ENCODE peak calls at places on chromosomes 4 and X, in four cellular contexts. A is Panc1, X is heart right ventricle, S is PC-9. Q is an unnamed sample.

GRCh38 chr4:112511294-112512118 is 4.5 kb downstream of the NEUROG2 start:
- DNase-seq in A (no peak), X (no peak), S (no peak), Q (no peak)

GRCh38 chrX:130393451-130394074 is 8.1 kb upstream of the GPR119 start:
- DNase-seq in A (peak), X (peak), S (peak), Q (no peak)

GRCh38 chrX:134546187-134546586 is 86.2 kb downstream of the HPRT1 start:
- DNase-seq in A (no peak), X (no peak), S (no peak), Q (no peak)

GRCh38 chr4:94605241-94605640 is 152.5 kb upstream of the BMPR1B start:
- DNase-seq in A (no peak), X (no peak), S (no peak), Q (no peak)

GRCh38 chrX:119181491-119181890 is 53.9 kb upstream of the KIAA1210 start:
- DNase-seq in A (no peak), X (no peak), S (no peak), Q (no peak)

GRCh38 chrX:13265549-13266132 is 54.2 kb downstream of the ATXN3L start:
- DNase-seq in A (no peak), X (no peak), S (no peak), Q (no peak)

GRCh38 chr4:41156574-41156973 is 57.8 kb downstream of the APBB2 start:
- DNase-seq in A (no peak), X (no peak), S (no peak), Q (no peak)

GRCh38 chr4:23822181-23822580 is 67.7 kb downstream of the PPARGC1A start:
- DNase-seq in A (no peak), X (no peak), S (no peak), Q (no peak)

GRCh38 chr4:99468891-99469290 is 33.7 kb upstream of the ADH7 start:
- DNase-seq in A (no peak), X (no peak), S (no peak), Q (no peak)

GRCh38 chr4:144178414-144178813 is 37.9 kb upstream of the GYPA start:
- DNase-seq in A (no peak), X (no peak), S (no peak), Q (no peak)

GRCh38 chrX:110847334-110847733 is 51.7 kb upstream of the CHRDL1 start:
- DNase-seq in A (peak), X (peak), S (peak), Q (peak)

GRCh38 chr4:108181704-108182103 is 13.0 kb upstream of the LEF1 start:
- DNase-seq in A (no peak), X (no peak), S (no peak), Q (no peak)

GRCh38 chrX:47223476-47224250 is 5.2 kb downstream of the CDK16 start:
- DNase-seq in A (no peak), X (no peak), S (no peak), Q (no peak)

GRCh38 chr4:162201673-162202072 is 37.9 kb upstream of the FSTL5 start:
- DNase-seq in A (no peak), X (no peak), S (no peak), Q (no peak)

DNA sequence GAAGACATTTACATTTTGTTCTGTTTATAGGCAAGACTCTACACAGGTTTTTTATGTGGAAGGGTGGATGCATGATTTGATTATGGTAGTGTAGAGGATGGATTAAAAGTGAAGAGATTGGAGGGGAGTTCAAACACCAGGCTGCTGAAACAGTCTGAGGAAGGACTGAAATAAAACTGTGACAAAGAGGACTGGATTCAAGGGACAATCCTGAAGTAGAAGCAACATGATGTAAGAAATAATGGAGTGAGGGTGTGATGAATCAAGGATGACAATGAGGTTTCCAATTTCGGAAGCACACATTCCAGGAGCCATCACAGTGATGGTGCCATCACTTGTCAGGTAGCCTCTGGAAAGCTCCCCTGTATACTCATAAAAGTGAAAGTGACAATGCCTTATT is 103.5 kb downstream of the SYNPO2 start:
- DNase-seq in A (no peak), X (no peak), S (no peak), Q (no peak)
- H3K27ac ChIP-seq in A (no peak), X (peak), S (no peak), Q (no peak)

GRCh38 chrX:144732588-144732987 is 514.7 kb upstream of the SPANXN1 start:
- DNase-seq in A (no peak), X (no peak), S (no peak), Q (no peak)

GRCh38 chrX:144730486-144730885 is 516.8 kb upstream of the SPANXN1 start:
- DNase-seq in A (no peak), X (no peak), S (no peak), Q (no peak)
- H3K27ac ChIP-seq in A (no peak), X (no peak), S (no peak), Q (no peak)

DNA sequence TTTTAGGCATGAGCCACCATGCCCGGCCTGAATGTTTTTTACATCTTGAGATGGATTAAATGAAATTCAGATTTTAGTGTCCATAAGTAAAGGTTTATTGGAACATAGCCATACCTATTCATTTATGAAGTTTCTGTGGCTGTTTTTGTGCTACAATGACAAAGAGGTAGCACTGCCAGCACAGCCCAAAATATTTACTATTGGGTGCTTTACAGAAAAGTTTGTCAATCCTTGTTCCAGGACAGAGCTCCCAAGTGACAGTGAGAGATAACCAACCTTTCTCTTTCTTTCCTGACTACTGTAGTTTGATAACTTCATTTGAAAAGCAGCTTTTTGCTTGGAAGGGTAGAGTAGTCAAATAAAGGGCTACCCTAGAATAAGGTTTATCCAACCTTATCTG is 116.2 kb downstream of the CAMK2D start:
- DNase-seq in A (no peak), X (no peak), S (no peak), Q (no peak)
- H3K27ac ChIP-seq in A (peak), X (peak), S (peak), Q (no peak)

GRCh38 chr4:53644607-53645006 is 53.3 kb upstream of the LNX1 start:
- DNase-seq in A (no peak), X (no peak), S (peak), Q (no peak)
- H3K27ac ChIP-seq in A (no peak), X (no peak), S (no peak), Q (no peak)

DNA sequence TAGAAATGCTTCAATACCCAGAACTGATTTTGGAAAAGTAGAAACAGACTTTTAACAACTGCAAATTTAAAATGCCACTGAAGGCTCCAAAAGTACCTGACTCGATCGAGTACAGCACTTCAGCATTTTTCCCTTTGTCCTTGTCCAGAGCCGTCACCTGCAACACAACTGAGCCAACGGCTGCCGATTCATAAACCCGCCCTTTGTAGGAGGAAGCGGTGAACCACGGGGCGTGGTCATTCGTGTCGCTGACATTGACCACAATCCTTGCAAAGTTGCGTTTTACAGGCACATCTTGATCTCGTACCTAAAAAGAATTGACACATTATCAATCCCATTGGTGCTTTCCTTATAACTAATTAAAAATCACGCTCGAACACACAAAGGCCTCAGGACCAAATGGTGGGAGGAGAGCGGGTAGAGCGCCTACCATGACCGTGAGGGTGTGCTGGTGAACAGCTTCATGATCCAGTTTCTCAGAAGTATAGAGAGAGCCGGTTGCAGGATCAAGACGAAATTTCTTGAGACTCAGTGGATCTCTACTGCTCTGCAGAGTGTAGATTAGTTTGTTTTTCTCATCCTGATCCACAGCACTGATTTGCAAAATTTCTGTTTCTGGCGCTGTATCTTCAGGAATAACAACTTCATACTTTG is 72.8 kb upstream of the MTNR1A start:
- DNase-seq in A (no peak), X (no peak), S (no peak), Q (no peak)
- H3K27ac ChIP-seq in A (peak), X (no peak), S (no peak), Q (no peak)

GRCh38 chr4:103424853-103425252 is 226.7 kb upstream of the CENPE start:
- DNase-seq in A (no peak), X (no peak), S (peak), Q (no peak)

GRCh38 chr4:103422467-103423219 is 224.5 kb upstream of the CENPE start:
- DNase-seq in A (no peak), X (no peak), S (no peak), Q (no peak)

GRCh38 chr4:103423261-103423660 is 225.1 kb upstream of the CENPE start:
- DNase-seq in A (no peak), X (no peak), S (no peak), Q (no peak)

GRCh38 chr4:103429283-103429682 is 231.1 kb upstream of the CENPE start:
- DNase-seq in A (no peak), X (no peak), S (no peak), Q (no peak)

DNA sequence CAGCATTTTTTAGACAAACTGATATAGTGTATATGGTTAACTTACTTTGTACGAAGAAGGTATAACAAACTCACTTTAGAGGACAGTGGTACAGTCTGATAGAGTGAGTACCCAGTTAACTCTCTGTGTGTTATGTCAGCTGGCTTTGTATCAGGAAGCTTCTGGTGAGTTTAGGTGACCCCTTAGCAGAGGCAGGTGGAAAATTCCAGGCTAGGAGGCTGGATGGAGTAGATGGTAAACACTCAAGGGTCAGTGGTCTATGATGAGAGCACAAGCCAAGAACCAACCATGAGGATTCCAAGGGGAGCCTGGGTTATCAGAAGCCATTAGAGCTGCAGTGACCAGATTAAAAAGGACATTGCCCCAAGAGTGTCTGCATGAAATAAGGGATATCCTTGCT is 227.3 kb upstream of the CENPE start:
- DNase-seq in A (no peak), X (no peak), S (no peak), Q (no peak)
- H3K27ac ChIP-seq in A (no peak), X (no peak), S (peak), Q (no peak)

GRCh38 chrX:104108955-104109354 is 3.4 kb upstream of the ZCCHC18 start:
- DNase-seq in A (no peak), X (no peak), S (no peak), Q (no peak)

GRCh38 chrX:104104676-104105075 is 7.6 kb upstream of the ZCCHC18 start:
- DNase-seq in A (no peak), X (no peak), S (no peak), Q (no peak)

GRCh38 chrX:104105330-104105729 is 7.0 kb upstream of the ZCCHC18 start:
- DNase-seq in A (no peak), X (no peak), S (no peak), Q (no peak)

GRCh38 chrX:104105863-104106262 is 6.5 kb upstream of the ZCCHC18 start:
- DNase-seq in A (no peak), X (peak), S (no peak), Q (no peak)
- H3K27ac ChIP-seq in A (no peak), X (peak), S (no peak), Q (no peak)

GRCh38 chrX:42869011-42869410 is 91.0 kb upstream of the PPP1R2C start:
- DNase-seq in A (no peak), X (no peak), S (no peak), Q (no peak)

GRCh38 chrX:42869659-42870476 is 91.9 kb upstream of the PPP1R2C start:
- DNase-seq in A (no peak), X (no peak), S (no peak), Q (no peak)
- H3K27ac ChIP-seq in A (no peak), X (no peak), S (no peak), Q (no peak)

DNA sequence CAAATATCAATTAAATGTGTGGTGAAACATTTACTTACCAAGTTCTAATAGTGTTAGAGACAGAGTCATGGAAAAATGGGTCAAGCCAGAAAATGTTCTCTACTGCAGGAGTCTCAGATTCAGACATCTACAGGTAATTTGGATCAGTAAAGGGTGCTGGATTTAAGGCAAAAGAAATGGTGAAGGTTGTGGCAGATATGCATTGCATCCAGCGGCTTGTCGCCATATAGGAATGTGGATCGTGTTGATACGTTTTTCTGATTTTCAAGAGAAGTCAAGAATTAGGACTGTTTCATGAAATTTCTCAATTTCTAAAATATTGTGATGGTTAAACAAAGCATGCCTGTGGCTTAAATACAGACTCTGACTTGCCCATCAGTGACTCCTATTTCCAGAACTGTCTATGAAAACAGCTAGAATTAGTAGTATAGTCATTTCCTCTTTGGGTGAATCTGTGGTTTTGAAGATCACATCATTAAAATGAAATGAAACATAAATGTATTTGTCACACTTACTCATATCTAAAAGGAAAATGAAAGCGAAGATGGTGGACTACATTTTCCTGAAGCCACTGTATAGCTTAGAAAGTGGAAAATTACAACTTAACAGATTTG is 110.1 kb upstream of the VEGFC start:
- DNase-seq in A (peak), X (no peak), S (no peak), Q (peak)
- H3K27ac ChIP-seq in A (peak), X (no peak), S (no peak), Q (peak)

DNA sequence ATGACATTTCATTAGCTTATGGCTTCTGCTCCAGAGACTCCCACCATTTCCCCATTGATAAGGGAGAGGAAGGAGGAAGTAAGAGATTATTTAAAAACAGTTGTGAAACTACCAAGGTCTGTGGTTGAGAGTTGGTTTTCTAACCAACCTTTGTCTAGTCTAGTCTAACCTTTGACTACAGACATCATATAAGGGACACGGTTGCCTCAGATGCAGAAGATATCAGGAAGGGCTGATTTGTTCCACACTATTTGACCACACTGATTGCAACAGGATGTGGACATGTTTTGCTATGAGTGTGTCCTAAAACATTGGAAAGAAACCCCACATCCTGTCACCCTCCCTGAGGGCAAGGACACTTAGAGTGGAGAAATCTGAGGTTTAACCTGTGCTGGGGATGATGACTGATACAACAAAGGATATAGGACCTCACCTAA is 53.0 kb downstream of the COQ2 start:
- DNase-seq in A (no peak), X (no peak), S (peak), Q (no peak)
- H3K27ac ChIP-seq in A (no peak), X (no peak), S (peak), Q (no peak)